ENCODE peak calls at places on chromosomes 5 and 9, in four cellular contexts. C is cardiac muscle cell, W is gastrocnemius medialis, G is brain microvascular endothelial cell. I is an unnamed sample.

GRCh38 chr9:36862206-36863145 is 171.6 kb downstream of the PAX5 start:
- DNase-seq in G (peak), W (no peak), C (peak), I (no peak)

GRCh38 chr9:9820411-9820810 is 792.4 kb downstream of the PTPRD start:
- DNase-seq in W (no peak), C (no peak), G (peak), I (no peak)

GRCh38 chr5:39775458-39776365 is 350.9 kb upstream of the DAB2 start:
- DNase-seq in W (no peak), G (peak), C (peak), I (no peak)

GRCh38 chr9:115691686-115692085 is 461.9 kb upstream of the PAPPA start:
- DNase-seq in W (no peak), G (no peak), C (peak), I (no peak)

GRCh38 chr9:88915916-88916315 is 75.4 kb upstream of the S1PR3 start:
- DNase-seq in G (no peak), W (no peak), C (no peak), I (no peak)

GRCh38 chr5:72110401-72111013 is 3.2 kb downstream of the MAP1B start:
- DNase-seq in C (peak), W (peak), G (no peak), I (no peak)

GRCh38 chr9:110047955-110048472 is 159.9 kb downstream of the C9orf152 start:
- DNase-seq in G (no peak), C (no peak), W (no peak), I (no peak)

GRCh38 chr5:149776376-149777305 is 46.5 kb downstream of the PPARGC1B start:
- DNase-seq in C (no peak), W (no peak), G (no peak), I (no peak)

GRCh38 chr9:70470050-70471015 is 55.9 kb upstream of the KLF9 start:
- DNase-seq in G (no peak), C (peak), W (peak), I (no peak)

GRCh38 chr5:75016896-75017295 is 35.5 kb downstream of the GCNT4 start:
- DNase-seq in G (no peak), C (no peak), W (no peak), I (no peak)

GRCh38 chr9:109331353-109331752 is 10.5 kb upstream of the EPB41L4B start:
- DNase-seq in W (no peak), G (no peak), C (peak), I (no peak)

GRCh38 chr5:173618927-173619519 is 2.6 kb upstream of the BOD1 start:
- DNase-seq in C (peak), G (peak), W (peak), I (peak)

GRCh38 chr5:19988447-19988846 is 447 bp upstream of the CDH18 start:
- DNase-seq in C (no peak), W (no peak), G (no peak), I (no peak)

GRCh38 chr9:112793213-112793810 is 42.8 kb downstream of the SNX30 start:
- DNase-seq in G (peak), W (peak), C (peak), I (no peak)

GRCh38 chr9:91163773-91164471 is 197.8 kb downstream of the AUH start:
- DNase-seq in G (no peak), W (no peak), C (no peak), I (no peak)
- H3K27ac ChIP-seq in G (peak), W (no peak), C (no peak), I (no peak)

GRCh38 chr9:123211081-123211480 is 57.3 kb downstream of the STRBP start:
- DNase-seq in C (no peak), G (no peak), W (no peak), I (no peak)

GRCh38 chr9:123206064-123206463 is 62.3 kb downstream of the STRBP start:
- DNase-seq in G (no peak), C (no peak), W (no peak), I (no peak)

DNA sequence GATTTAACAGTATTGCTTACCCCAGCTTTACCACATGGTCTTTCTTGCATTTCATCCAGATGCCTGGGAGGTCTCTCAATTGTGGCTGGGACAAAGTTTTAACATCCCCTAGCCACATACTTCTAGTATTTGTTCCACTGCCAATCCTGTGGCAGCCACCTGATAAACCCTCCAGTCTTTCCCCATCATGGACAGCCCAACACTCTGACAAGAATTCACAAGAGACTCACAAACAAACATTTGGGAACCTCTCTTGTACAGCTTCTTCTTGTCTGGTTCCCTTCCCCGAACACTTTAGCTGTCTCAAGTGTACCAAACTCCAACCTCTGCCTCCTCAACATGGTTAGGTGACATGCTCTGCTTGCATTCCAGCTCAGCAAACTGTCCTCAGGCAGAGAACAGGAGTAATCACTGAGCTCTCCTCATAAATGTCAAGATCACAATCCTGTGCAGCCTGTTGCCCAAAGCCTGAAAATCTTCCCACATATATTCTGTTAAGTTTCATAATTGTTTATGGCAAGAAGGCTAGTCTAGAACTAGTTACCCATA is 59.7 kb downstream of the STRBP start:
- DNase-seq in C (peak), W (no peak), G (no peak), I (no peak)
- H3K27ac ChIP-seq in C (peak), W (no peak), G (no peak), I (no peak)

GRCh38 chr5:133721365-133721764 is 109.0 kb upstream of the FSTL4 start:
- DNase-seq in W (no peak), G (no peak), C (no peak), I (no peak)

GRCh38 chr5:133718457-133718856 is 106.1 kb upstream of the FSTL4 start:
- DNase-seq in W (no peak), G (no peak), C (no peak), I (no peak)

GRCh38 chr5:133727636-133728035 is 115.3 kb upstream of the FSTL4 start:
- DNase-seq in W (no peak), C (no peak), G (no peak), I (no peak)

GRCh38 chr5:133723651-133724366 is 111.5 kb upstream of the FSTL4 start:
- DNase-seq in C (no peak), G (no peak), W (no peak), I (no peak)

GRCh38 chr5:133723126-133723525 is 110.8 kb upstream of the FSTL4 start:
- DNase-seq in G (no peak), W (no peak), C (no peak), I (no peak)
- H3K27ac ChIP-seq in G (no peak), W (no peak), C (no peak), I (no peak)

GRCh38 chr9:35495984-35496383 is 6.1 kb downstream of the RUSC2 start:
- DNase-seq in G (no peak), W (no peak), C (no peak), I (no peak)
- H3K27ac ChIP-seq in G (no peak), W (peak), C (no peak), I (peak)